ENCODE peak calls at places on chromosomes 13 and 19, in four cellular contexts. D is right atrium auricular region, P is stomach, W is body of pancreas. M is an unnamed sample.

GRCh38 chr13:81770868-81771505 is 1430.1 kb upstream of the SPRY2 start:
- DNase-seq in D (no peak), P (no peak), W (no peak), M (no peak)

GRCh38 chr13:102825921-102826706 is 19.7 kb upstream of the ERCC5 start:
- DNase-seq in D (no peak), P (no peak), W (no peak), M (peak; percentile 86)

GRCh38 chr13:43799191-43799590 is 12.4 kb upstream of the ENOX1 start:
- DNase-seq in D (no peak), P (no peak), W (no peak), M (no peak)

GRCh38 chr19:19540707-19541515 is 2.8 kb downstream of the CILP2 start:
- DNase-seq in D (no peak), P (peak; percentile 68), W (peak; percentile 59), M (peak; percentile 91)

GRCh38 chr13:21297452-21297851 is 121.0 kb downstream of the MRPL57 start:
- DNase-seq in D (no peak), P (no peak), W (no peak), M (no peak)

GRCh38 chr13:95035311-95036109 is 265.7 kb downstream of the ABCC4 start:
- DNase-seq in D (no peak), P (no peak), W (no peak), M (no peak)

GRCh38 chr13:110390572-110390971 is 83.5 kb downstream of the COL4A2 start:
- DNase-seq in D (no peak), P (no peak), W (no peak), M (no peak)

GRCh38 chr19:51546650-51547396 is 15.4 kb upstream of the SIGLEC6 start:
- DNase-seq in D (peak; percentile 50), P (no peak), W (no peak), M (no peak)

GRCh38 chr19:56144396-56144795 is 3.3 kb downstream of the ZNF444 start:
- DNase-seq in D (no peak), P (no peak), W (peak; percentile 73), M (no peak)

GRCh38 chr19:1577090-1577928 is 9.2 kb upstream of the MEX3D start:
- DNase-seq in D (no peak), P (no peak), W (no peak), M (no peak)

GRCh38 chr19:6278740-6279619 is 795 bp downstream of the MLLT1 start:
- DNase-seq in D (no peak), P (no peak), W (no peak), M (no peak)

GRCh38 chr13:35530147-35530546 is 53.7 kb upstream of the MAB21L1 start:
- DNase-seq in D (no peak), P (no peak), W (no peak), M (no peak)

GRCh38 chr13:48542581-48543341 is 9.9 kb upstream of the RCBTB2 start:
- DNase-seq in D (peak; percentile 67), P (peak; percentile 58), W (peak; percentile 63), M (no peak)

GRCh38 chr13:98098511-98098910 is 44.4 kb upstream of the FARP1 start:
- DNase-seq in D (no peak), P (no peak), W (no peak), M (no peak)

GRCh38 chr13:21040120-21040834 is 21.1 kb downstream of the LATS2 start:
- DNase-seq in D (no peak), P (no peak), W (no peak), M (no peak)

GRCh38 chr13:42762251-42762650 is 19.1 kb upstream of the FAM216B start:
- DNase-seq in D (no peak), P (no peak), W (no peak), M (no peak)

GRCh38 chr19:45768644-45769053 is 403 bp downstream of the SIX5 start:
- DNase-seq in D (no peak), P (peak; percentile 54), W (peak; percentile 58), M (no peak)

GRCh38 chr19:35224681-35225604 is 3.6 kb downstream of the FAM187B start:
- DNase-seq in D (peak; percentile 43), P (no peak), W (peak; percentile 84), M (no peak)

GRCh38 chr13:24685314-24685713 is 5.1 kb downstream of the ATP12A start:
- DNase-seq in D (no peak), P (no peak), W (no peak), M (no peak)

GRCh38 chr19:13164370-13165090 is 14.3 kb downstream of the IER2 start:
- DNase-seq in D (no peak), P (peak; percentile 47), W (peak; percentile 52), M (peak; percentile 92)
- H3K4me1 ChIP-seq in D (peaks cover 56% of the 10 kb centered on the region), P (peaks cover 90% of the 10 kb centered on the region), W (peaks cover 70% of the 10 kb centered on the region), M (peaks cover 83% of the 10 kb centered on the region)

DNA sequence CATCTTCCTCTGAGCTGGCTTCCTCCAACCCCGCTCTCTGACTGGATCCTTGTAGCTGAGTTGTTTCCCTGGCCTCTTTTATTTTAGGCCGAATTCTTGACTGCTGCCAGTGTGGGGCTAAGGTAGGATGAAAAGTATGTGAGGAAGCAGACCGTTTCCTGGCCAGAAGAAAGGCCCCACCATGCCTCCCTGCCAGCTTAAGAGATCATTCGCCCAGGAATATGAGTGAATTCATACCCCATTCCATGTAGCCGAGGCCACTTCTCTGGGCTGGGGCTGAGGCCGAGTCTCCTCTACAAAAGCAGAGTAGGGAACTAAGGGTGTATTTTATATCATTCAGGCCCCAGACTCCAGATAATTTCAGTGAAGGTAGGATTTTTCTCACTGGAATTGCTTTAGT is 32.3 kb downstream of the NFIX start:
- DNase-seq in D (no peak), P (no peak), W (no peak), M (no peak)
- H3K4me3 ChIP-seq in D (peak overlapping the region; percentile 5), P (no peak overlapping the region), W (no peak overlapping the region), M (no peak overlapping the region)

GRCh38 chr19:50361290-50362029 is 4.0 kb downstream of the NAPSA start:
- DNase-seq in D (no peak), P (no peak), W (no peak), M (peak; percentile 34)

GRCh38 chr19:50368649-50369570 is 3.5 kb upstream of the NAPSA start:
- DNase-seq in D (peak; percentile 92), P (peak; percentile 87), W (peak; percentile 88), M (peak; percentile 83)

GRCh38 chr19:50362030-50362412 is 3.4 kb downstream of the NAPSA start:
- DNase-seq in D (no peak), P (no peak), W (no peak), M (no peak)

GRCh38 chr19:50362656-50363424 is 2.6 kb downstream of the NAPSA start:
- DNase-seq in D (no peak), P (no peak), W (no peak), M (peak; percentile 3)

DNA sequence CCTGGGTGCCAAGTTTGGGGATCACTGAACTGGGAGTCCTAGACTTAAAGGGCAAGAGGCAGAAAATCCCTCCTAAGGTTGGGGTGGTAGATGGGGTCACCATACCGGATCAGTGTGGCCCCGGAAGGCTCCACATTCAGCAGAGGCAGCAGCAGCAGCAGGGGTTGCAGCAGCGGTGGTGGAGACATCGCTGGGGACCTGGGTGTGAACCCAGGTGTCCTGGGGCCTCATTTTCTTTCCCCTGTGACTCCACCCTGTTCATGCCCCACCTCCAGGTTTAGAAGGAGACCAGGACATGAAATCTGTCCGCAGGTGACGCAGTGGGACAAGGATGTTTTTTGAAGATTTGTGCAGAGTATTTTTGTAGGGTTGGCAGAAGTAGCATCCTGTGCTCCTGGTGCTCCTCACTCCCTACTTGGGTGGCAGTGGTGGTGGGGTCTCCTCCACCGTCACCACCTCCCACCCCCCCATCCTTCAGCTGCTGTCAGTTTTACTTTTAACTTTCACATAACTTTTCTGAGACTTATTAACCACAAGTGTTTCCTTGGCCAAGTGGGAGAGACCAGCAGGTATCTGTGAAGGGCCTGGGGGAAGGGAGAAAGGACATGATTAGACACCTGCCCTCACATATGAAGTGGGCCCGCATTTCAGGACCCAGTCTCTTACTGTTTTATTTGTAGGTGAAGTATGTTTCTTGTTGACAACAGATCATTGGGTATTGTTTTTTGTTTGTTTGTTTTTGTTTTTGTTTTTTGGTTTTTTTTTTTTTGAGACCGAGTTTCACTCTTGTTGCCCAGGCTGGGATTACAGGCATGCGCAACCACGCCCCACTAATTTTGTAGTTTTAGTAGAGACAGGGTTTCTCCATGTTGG is at the start of gene NAPSA:
- DNase-seq in D (no peak), P (no peak), W (no peak), M (no peak)
- H3K4me1 ChIP-seq in D (peaks cover 4% of the 10 kb centered on the region), P (peaks cover 13% of the 10 kb centered on the region), W (peaks cover 5% of the 10 kb centered on the region), M (no peaks in the 10 kb centered on the region)

DNA sequence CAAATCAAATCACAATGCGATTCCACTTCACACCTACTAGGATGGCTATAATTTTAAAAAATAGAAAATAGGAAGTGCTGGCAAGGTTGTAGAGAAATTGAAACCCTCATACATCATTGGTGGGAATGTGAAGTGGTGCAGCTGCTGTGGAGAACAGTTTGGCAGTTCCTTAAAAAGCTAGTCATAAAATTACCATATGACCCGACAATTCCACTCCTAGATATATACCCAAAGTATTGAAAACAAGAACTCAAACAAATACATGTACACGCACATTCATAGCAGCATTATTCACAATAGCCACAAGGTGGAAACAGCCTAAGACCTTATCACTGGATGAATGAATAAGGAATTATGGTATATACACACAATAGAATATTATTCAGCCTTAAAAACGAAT is 12.0 kb downstream of the HMGB1 start:
- DNase-seq in D (no peak), P (no peak), W (no peak), M (peak; percentile 46)
- H3K4me3 ChIP-seq in D (no peak overlapping the region), P (no peak overlapping the region), W (no peak overlapping the region), M (no peak overlapping the region)

GRCh38 chr19:18415177-18415867 is 3.9 kb upstream of the SSBP4 start:
- DNase-seq in D (peak; percentile 86), P (no peak), W (peak; percentile 49), M (no peak)

GRCh38 chr19:18418034-18418724 is 1.0 kb upstream of the SSBP4 start:
- DNase-seq in D (no peak), P (no peak), W (no peak), M (no peak)

GRCh38 chr19:18418725-18419194 is 438 bp upstream of the SSBP4 start:
- DNase-seq in D (peak; percentile 78), P (no peak), W (peak; percentile 50), M (no peak)

GRCh38 chr19:18417250-18418033 is 1.8 kb upstream of the SSBP4 start:
- DNase-seq in D (peak; percentile 85), P (no peak), W (peak; percentile 68), M (peak; percentile 59)

DNA sequence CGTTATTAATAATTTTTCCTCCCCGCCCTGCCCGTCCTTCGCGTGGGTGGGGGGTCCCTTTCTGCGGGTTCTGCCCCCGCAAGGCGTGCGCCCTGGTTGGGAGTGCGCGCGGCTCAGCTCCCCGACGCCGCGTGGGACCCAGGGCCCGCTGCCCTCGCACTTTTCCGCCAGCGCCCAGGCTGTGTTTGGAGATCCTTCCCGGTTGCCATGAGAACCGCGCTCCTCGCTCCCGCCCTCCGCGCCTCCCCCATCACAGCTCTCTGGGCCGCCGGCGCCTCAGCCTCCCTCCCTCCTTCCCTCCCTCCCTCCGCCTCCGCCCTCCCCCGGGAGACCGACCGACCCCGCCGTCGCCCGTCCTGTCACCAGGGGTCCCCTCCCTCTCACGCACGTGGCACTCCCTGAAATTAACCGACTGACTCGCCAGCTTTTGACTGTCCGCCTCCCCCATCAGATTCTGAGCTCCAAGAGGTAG is 2.4 kb upstream of the SSBP4 start:
- DNase-seq in D (peak; percentile 94), P (peak; percentile 74), W (peak; percentile 80), M (peak; percentile 68)
- H3K4me1 ChIP-seq in D (peaks cover 68% of the 10 kb centered on the region), P (peaks cover 73% of the 10 kb centered on the region), W (peaks cover 53% of the 10 kb centered on the region), M (peaks cover 55% of the 10 kb centered on the region)

GRCh38 chr13:111460548-111461444 is 140.4 kb downstream of the TEX29 start:
- DNase-seq in D (no peak), P (no peak), W (peak; percentile 66), M (no peak)
- H3K4me3 ChIP-seq in D (no peak overlapping the region), P (no peak overlapping the region), W (no peak overlapping the region), M (no peak overlapping the region)